ENCODE peak calls at places on chromosomes 2 and 18, in five cellular contexts. Y is activated T-cell treated with anti-CD3 and anti-CD28 coated beads, Interleukin-2, amount 50 U/mL, for 24 hours; B is fibroblast of lung; V is iPS-NIHi11; K is tibial artery. T is an unnamed sample.

GRCh38 chr2:222993920-222994650 is 57.9 kb upstream of the KCNE4 start:
- DNase-seq in B (peak), V (no peak), K (peak), Y (no peak), T (peak)

GRCh38 chr2:232925153-232925768 is 55.2 kb downstream of the SNORC start:
- DNase-seq in B (no peak), Y (no peak), K (no peak), V (peak), T (no peak)

GRCh38 chr18:10559566-10560456 is 34.0 kb downstream of the NAPG start:
- DNase-seq in K (no peak), B (no peak), Y (no peak), V (peak), T (peak)

GRCh38 chr18:58129019-58129374 is 85.0 kb downstream of the NEDD4L start:
- DNase-seq in B (no peak), K (no peak), Y (no peak), V (no peak), T (no peak)

GRCh38 chr2:144998435-144998834 is 478.5 kb upstream of the ZEB2 start:
- DNase-seq in B (no peak), K (no peak), V (no peak), Y (no peak), T (no peak)

GRCh38 chr2:70367722-70368323 is 66.0 kb upstream of the FAM136A start:
- DNase-seq in K (no peak), B (peak), V (peak), Y (no peak), T (peak)

GRCh38 chr2:15626967-15627366 is 35.3 kb downstream of the DDX1 start:
- DNase-seq in B (no peak), Y (no peak), V (no peak), K (no peak), T (no peak)

GRCh38 chr2:15359716-15360531 is 201.2 kb downstream of the NBAS start:
- DNase-seq in K (no peak), B (peak), Y (no peak), V (no peak), T (peak)

GRCh38 chr2:120937736-120938131 is 202.1 kb downstream of the GLI2 start:
- DNase-seq in V (no peak), Y (no peak), B (peak), K (no peak), T (peak)

GRCh38 chr2:191478754-191479679 is 198.9 kb upstream of the NABP1 start:
- DNase-seq in Y (no peak), V (no peak), B (peak), K (peak), T (peak)

GRCh38 chr2:212814941-212815340 is 276.3 kb upstream of the ERBB4 start:
- DNase-seq in V (no peak), B (no peak), K (no peak), Y (no peak), T (no peak)

GRCh38 chr2:28991021-28991420 is 9.9 kb downstream of the TOGARAM2 start:
- DNase-seq in V (no peak), K (peak), Y (no peak), B (peak), T (peak)

GRCh38 chr2:199462167-199462976 is 4.6 kb upstream of the SATB2 start:
- DNase-seq in B (no peak), K (no peak), Y (peak), V (peak), T (no peak)

GRCh38 chr2:169512525-169512924 is 3.0 kb downstream of the KLHL41 start:
- DNase-seq in B (peak), K (no peak), V (no peak), Y (no peak), T (peak)

GRCh38 chr2:170845343-170845742 is 28.7 kb downstream of the GAD1 start:
- DNase-seq in Y (no peak), B (no peak), K (no peak), V (peak), T (no peak)

GRCh38 chr2:44166096-44166495 is 2.6 kb upstream of the PPM1B start:
- DNase-seq in V (no peak), B (no peak), K (no peak), Y (no peak), T (no peak)

GRCh38 chr2:196171248-196171871 is at the start of gene STK17B:
- DNase-seq in K (peak), V (peak), B (peak), Y (peak), T (peak)

GRCh38 chr2:96772903-96773675 is 12.4 kb downstream of the CNNM4 start:
- DNase-seq in Y (peak), K (no peak), V (no peak), B (no peak), T (no peak)

GRCh38 chr2:202758128-202758527 is 113.4 kb downstream of the ICA1L start:
- DNase-seq in Y (no peak), K (no peak), B (no peak), V (no peak), T (no peak)

GRCh38 chr2:46200861-46201605 is 96.2 kb upstream of the EPAS1 start:
- DNase-seq in K (no peak), Y (no peak), B (no peak), V (no peak), T (no peak)

GRCh38 chr2:106885981-106886915 is at the start of gene ST6GAL2:
- DNase-seq in K (peak), B (no peak), Y (no peak), V (peak), T (no peak)

GRCh38 chr2:102703748-102704147 is 58.1 kb upstream of the TMEM182 start:
- DNase-seq in Y (no peak), V (peak), B (peak), K (no peak), T (peak)

GRCh38 chr2:150449856-150450255 is 37.6 kb downstream of the RND3 start:
- DNase-seq in Y (no peak), K (no peak), V (no peak), B (no peak), T (no peak)

GRCh38 chr2:240478346-240479110 is 43.1 kb downstream of the GPC1 start:
- DNase-seq in B (no peak), Y (no peak), K (peak), V (peak), T (no peak)

GRCh38 chr2:55014962-55015939 is 35.0 kb downstream of the RTN4 start:
- DNase-seq in K (peak), V (peak), B (peak), Y (no peak), T (peak)